ENCODE peak calls at places on chromosome 11, in four cellular contexts. I is endothelial cell, D is hepatocyte, C is A549. B is an unnamed sample.

GRCh38 chr11:73314121-73314948 is 6.3 kb downstream of the ARHGEF17 start:
- DNase-seq in C (no peak), D (peak), I (no peak), B (no peak)

GRCh38 chr11:45022294-45023064 is 71.8 kb upstream of the TP53I11 start:
- DNase-seq in C (no peak), I (no peak), D (no peak), B (no peak)

GRCh38 chr11:134535029-134536025 is 123.3 kb upstream of the B3GAT1 start:
- DNase-seq in C (no peak), I (no peak), D (no peak), B (no peak)

GRCh38 chr11:106379712-106380111 is 302.2 kb downstream of the AASDHPPT start:
- DNase-seq in C (no peak), D (no peak), I (no peak), B (no peak)

GRCh38 chr11:74418509-74418895 is 20.3 kb upstream of the PGM2L1 start:
- DNase-seq in I (no peak), D (peak), C (peak), B (no peak)

GRCh38 chr11:111483431-111483830 is 28.8 kb downstream of the BTG4 start:
- DNase-seq in D (no peak), C (no peak), I (no peak), B (no peak)

GRCh38 chr11:69799582-69799981 is 19.6 kb downstream of the FGF3 start:
- DNase-seq in C (peak), I (no peak), D (no peak), B (peak)

GRCh38 chr11:3126901-3127691 is 38.0 kb downstream of the OSBPL5 start:
- DNase-seq in D (no peak), I (no peak), C (no peak), B (no peak)

GRCh38 chr11:79670846-79671245 is 230.0 kb upstream of the TENM4 start:
- DNase-seq in D (peak), C (no peak), I (no peak), B (no peak)

GRCh38 chr11:92111291-92111690 is 113.3 kb upstream of the FAT3 start:
- DNase-seq in D (no peak), C (no peak), I (no peak), B (no peak)

GRCh38 chr11:12122083-12122482 is 11.7 kb downstream of the MICAL2 start:
- DNase-seq in D (no peak), C (peak), I (peak), B (peak)

GRCh38 chr11:103993502-103993901 is 42.9 kb upstream of the DDI1 start:
- DNase-seq in I (no peak), D (no peak), C (no peak), B (no peak)

GRCh38 chr11:103985041-103985440 is 51.4 kb upstream of the DDI1 start:
- DNase-seq in D (no peak), I (no peak), C (no peak), B (no peak)

GRCh38 chr11:103988595-103988969 is 47.9 kb upstream of the DDI1 start:
- DNase-seq in D (no peak), C (no peak), I (no peak), B (no peak)

DNA sequence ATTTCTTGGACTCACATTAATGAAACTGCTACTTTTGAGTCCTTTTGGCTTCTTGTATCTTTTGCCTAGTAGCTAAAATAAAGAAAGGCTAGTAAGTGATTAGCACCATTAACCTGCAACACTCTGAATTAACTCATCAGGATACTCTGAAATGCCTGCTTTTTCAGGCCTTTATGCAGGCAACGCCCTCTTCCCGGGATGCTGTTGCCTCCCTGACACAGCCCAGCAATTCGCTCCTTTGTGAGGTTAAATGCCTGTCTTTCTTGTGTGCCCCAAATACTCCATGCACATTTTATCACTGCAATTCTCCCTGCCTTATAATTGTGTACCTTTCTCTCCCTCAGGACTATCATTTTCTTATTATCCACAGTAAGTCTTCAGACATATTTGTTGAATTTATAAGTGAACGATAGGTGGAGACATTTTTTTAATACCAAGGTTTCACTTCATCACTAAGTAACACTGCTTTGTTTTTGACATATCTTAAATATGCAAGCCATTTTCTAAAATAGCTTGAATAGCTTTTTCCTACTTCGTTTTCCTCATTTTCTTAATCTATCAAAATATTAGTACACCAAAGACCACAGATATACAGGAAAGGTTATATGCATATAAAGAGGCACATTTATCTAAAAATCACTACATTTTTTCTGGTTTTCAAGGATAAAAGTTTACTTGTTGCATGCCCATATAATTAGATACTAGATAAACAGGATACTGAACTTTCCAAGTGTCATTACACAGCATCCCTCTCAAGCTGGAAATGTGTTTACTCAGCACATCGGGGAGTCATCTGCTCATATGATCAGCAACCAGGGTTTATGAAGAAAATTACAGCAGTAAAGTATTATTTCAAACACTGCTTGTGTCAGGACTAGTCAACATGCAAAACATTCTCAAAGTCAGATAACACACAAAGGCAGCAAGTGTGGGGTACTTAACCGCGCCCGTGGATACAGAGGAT is 48.5 kb upstream of the DDI1 start:
- DNase-seq in I (no peak), C (no peak), D (no peak), B (no peak)
- TF ChIP-seq CTCF in I (no peak), C (no peak), D (no peak), B (no peak)

DNA sequence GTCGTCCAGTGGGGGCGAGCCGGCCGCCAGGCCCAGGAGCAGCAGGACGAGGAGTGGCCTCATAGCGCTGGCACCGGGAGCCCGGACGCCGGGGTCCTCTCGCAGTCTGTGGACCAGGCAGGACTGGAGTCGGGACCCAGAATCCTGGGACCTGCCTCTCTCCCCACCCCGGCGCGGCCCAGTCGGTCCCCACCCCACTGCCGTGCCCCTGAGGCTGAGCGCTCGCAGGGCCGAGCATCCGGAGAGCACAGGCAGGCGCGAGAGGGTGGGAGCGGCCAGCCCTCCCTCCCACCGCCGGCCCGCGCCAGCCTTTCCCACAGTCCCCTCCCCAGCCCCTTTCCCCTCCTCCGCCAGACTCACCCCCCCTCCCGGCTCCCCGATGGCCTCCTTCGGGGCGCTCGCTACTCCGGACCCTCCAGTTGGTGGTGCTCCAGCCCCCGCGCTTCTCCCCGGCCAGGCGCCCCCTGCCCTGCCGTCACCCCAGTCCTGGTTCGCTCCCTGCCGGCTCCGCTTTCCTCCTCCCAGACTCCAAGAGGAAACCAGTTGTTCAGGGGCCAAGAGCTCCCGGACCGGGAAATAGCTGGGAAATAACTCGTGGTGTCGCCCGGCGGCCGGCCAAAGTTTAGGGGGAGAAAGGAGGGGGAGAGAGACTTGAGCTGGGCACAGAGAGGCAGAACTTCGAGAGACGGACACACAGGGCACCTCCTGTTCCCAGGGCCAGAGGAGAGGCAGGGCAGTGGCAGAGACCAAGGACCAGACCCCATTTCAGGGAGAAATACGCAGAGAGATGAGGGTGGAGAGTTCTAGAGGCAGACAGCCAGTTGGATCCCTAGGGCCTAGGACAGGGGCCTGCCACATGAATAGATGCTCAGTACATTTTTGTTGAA is at the start of gene C1QTNF5:
- DNase-seq in I (peak), C (no peak), D (peak), B (no peak)
- TF ChIP-seq CTCF in I (no peak), C (no peak), D (no peak), B (no peak)

GRCh38 chr11:115170133-115170815 is 333.9 kb downstream of the CADM1 start:
- DNase-seq in I (peak), D (peak), C (no peak), B (peak)
- TF ChIP-seq CTCF in I (peak), D (peak), C (peak), B (no peak)

GRCh38 chr11:83801799-83802198 is 515.6 kb upstream of the CCDC90B start:
- DNase-seq in D (no peak), I (no peak), C (no peak), B (no peak)
- TF ChIP-seq CTCF in D (no peak), I (no peak), C (no peak), B (no peak)